ENCODE peak calls at places on chromosomes 1 and 21, in ten cellular contexts. T is kidney epithelial cell, P is right lobe of liver, X is lower lobe of right lung, M is cardiac muscle cell, D is WTC11, Y is upper lobe of right lung, O is GM12865, G is psoas muscle, Q is OCI-LY7. F is an unnamed sample.

GRCh38 chr1:240417317-240417716 is 194.6 kb downstream of the GREM2 start:
- DNase-seq in T (no peak), P (no peak), X (no peak), M (no peak), D (no peak), Y (no peak), O (no peak), G (no peak), Q (no peak), F (no peak)

GRCh38 chr1:58006421-58007032 is 540.0 kb downstream of the OMA1 start:
- DNase-seq in T (no peak), P (no peak), X (no peak), M (no peak), D (peak; percentile 62), Y (no peak), O (no peak), G (no peak), Q (no peak), F (no peak)

GRCh38 chr1:115283681-115284146 is 54.3 kb downstream of the NGF start:
- DNase-seq in T (no peak), P (no peak), X (no peak), M (no peak), D (no peak), Y (no peak), O (no peak), G (no peak), Q (no peak), F (no peak)

GRCh38 chr21:28943631-28944030 is 49.0 kb downstream of the LTN1 start:
- DNase-seq in T (peak; percentile 16), P (no peak), X (no peak), M (peak; percentile 77), D (no peak), Y (no peak), O (no peak), G (no peak), Q (no peak), F (peak; percentile 2)

GRCh38 chr1:160634543-160635491 is 12.0 kb downstream of the SLAMF1 start:
- DNase-seq in T (no peak), P (no peak), X (no peak), M (no peak), D (no peak), Y (no peak), O (peak; percentile 61), G (no peak), Q (no peak), F (no peak)

GRCh38 chr1:94783342-94784264 is 36.6 kb upstream of the SLC44A3 start:
- DNase-seq in T (peak; percentile 53), P (no peak), X (peak; percentile 86), M (peak; percentile 89), D (no peak), Y (peak; percentile 88), O (no peak), G (peak; percentile 88), Q (no peak), F (peak; percentile 92)

GRCh38 chr1:1230656-1231399 is 973 bp downstream of the SDF4 start:
- DNase-seq in T (no peak), P (no peak), X (no peak), M (peak; percentile 66), D (no peak), Y (no peak), O (peak; percentile 29), G (no peak), Q (no peak), F (peak; percentile 75)

GRCh38 chr1:33876970-33877680 is 13.2 kb downstream of the HMGB4 start:
- DNase-seq in T (no peak), P (no peak), X (no peak), M (peak; percentile 15), D (no peak), Y (no peak), O (no peak), G (peak; percentile 56), Q (no peak), F (no peak)

GRCh38 chr1:22650089-22650693 is 2.8 kb upstream of the C1QB start:
- DNase-seq in T (no peak), P (no peak), X (no peak), M (no peak), D (no peak), Y (no peak), O (no peak), G (no peak), Q (no peak), F (no peak)

GRCh38 chr1:22653741-22654140 is 705 bp downstream of the C1QB start:
- DNase-seq in T (no peak), P (no peak), X (no peak), M (no peak), D (no peak), Y (no peak), O (no peak), G (no peak), Q (no peak), F (no peak)

GRCh38 chr1:22654692-22655091 is 1.7 kb downstream of the C1QB start:
- DNase-seq in T (no peak), P (no peak), X (no peak), M (no peak), D (no peak), Y (no peak), O (no peak), G (no peak), Q (no peak), F (no peak)

GRCh38 chr1:22652457-22652856 is 579 bp upstream of the C1QB start:
- DNase-seq in T (no peak), P (no peak), X (no peak), M (no peak), D (no peak), Y (no peak), O (no peak), G (no peak), Q (no peak), F (no peak)

GRCh38 chr1:22652881-22653316 is at the start of gene C1QB:
- DNase-seq in T (no peak), P (peak; percentile 50), X (peak; percentile 83), M (no peak), D (no peak), Y (peak; percentile 84), O (no peak), G (peak; percentile 73), Q (no peak), F (no peak)
- TF ChIP-seq CTCF in T (no peak), P (no peak), X (no peak), M (no peak), D (no peak), Y (no peak), O (no peak), G (no peak), Q (no peak), F (no peak)

GRCh38 chr1:47758341-47759237 is 238.6 kb downstream of the TRABD2B start:
- DNase-seq in T (no peak), P (no peak), X (no peak), M (peak; percentile 72), D (no peak), Y (no peak), O (no peak), G (no peak), Q (no peak), F (peak; percentile 86)
- TF ChIP-seq CTCF in T (no peak), P (no peak), X (no peak), M (no peak), D (no peak), Y (no peak), O (no peak), G (no peak), Q (no peak), F (no peak)

GRCh38 chr1:81408404-81408803 is 392.3 kb upstream of the ADGRL2 start:
- DNase-seq in T (no peak), P (no peak), X (no peak), M (no peak), D (no peak), Y (no peak), O (no peak), G (no peak), Q (no peak), F (no peak)

GRCh38 chr1:81407463-81407862 is 393.3 kb upstream of the ADGRL2 start:
- DNase-seq in T (no peak), P (no peak), X (no peak), M (no peak), D (no peak), Y (no peak), O (no peak), G (no peak), Q (no peak), F (no peak)

GRCh38 chr1:81409262-81409661 is 391.5 kb upstream of the ADGRL2 start:
- DNase-seq in T (no peak), P (no peak), X (no peak), M (no peak), D (no peak), Y (no peak), O (no peak), G (no peak), Q (no peak), F (no peak)

GRCh38 chr1:81409875-81410274 is 390.9 kb upstream of the ADGRL2 start:
- DNase-seq in T (no peak), P (no peak), X (no peak), M (no peak), D (no peak), Y (no peak), O (no peak), G (no peak), Q (no peak), F (no peak)

DNA sequence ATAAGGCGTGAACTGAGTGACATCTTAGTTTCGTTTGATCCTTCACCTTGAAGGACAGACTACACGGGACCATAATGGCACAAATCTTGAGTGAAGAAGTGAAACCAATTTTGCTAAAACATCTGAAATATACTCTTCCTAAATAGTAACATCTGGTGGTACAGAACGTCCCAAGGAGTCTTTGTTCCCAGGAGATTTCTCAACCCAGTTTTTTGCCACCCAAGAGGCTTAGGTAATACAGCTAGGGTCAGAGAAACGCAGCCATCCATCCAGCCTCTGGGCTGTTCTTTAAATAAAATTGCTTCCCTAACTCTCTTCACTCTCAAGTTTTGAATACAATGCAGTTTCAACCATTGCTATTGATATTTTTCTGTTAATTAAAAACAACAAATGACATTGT is 394.4 kb upstream of the ADGRL2 start:
- DNase-seq in T (no peak), P (no peak), X (no peak), M (no peak), D (no peak), Y (no peak), O (no peak), G (no peak), Q (no peak), F (no peak)
- TF ChIP-seq CTCF in T (no peak), P (no peak), X (no peak), M (no peak), D (no peak), Y (no peak), O (no peak), G (no peak), Q (no peak), F (no peak)

GRCh38 chr1:62420214-62420613 is 16.6 kb upstream of the USP1 start:
- DNase-seq in T (no peak), P (no peak), X (no peak), M (no peak), D (no peak), Y (no peak), O (no peak), G (no peak), Q (no peak), F (no peak)
- TF ChIP-seq CTCF in T (no peak), P (no peak), X (no peak), M (no peak), D (no peak), Y (no peak), O (no peak), G (no peak), Q (no peak), F (no peak)

F was measured in brain microvascular endothelial cell.